ENCODE peak calls at places on chromosomes 11 and 22, in five cellular contexts. P is left lung, L is uterus, C is upper lobe of right lung, Z is body of pancreas. G is an unnamed sample.

GRCh38 chr11:73248526-73249185 is 23.5 kb upstream of the P2RY6 start:
- DNase-seq in L (no peak), C (no peak), P (peak; percentile 18), Z (no peak), G (no peak)

GRCh38 chr11:1392561-1392960 is 2.8 kb downstream of the BRSK2 start:
- DNase-seq in P (no peak), L (no peak), Z (no peak), C (no peak), G (no peak)

GRCh38 chr11:14141676-14142075 is 179.2 kb downstream of the SPON1 start:
- DNase-seq in P (no peak), C (no peak), Z (no peak), L (no peak), G (no peak)

GRCh38 chr11:116330439-116331185 is 442.2 kb downstream of the BUD13 start:
- DNase-seq in P (no peak), C (no peak), L (no peak), Z (no peak), G (no peak)

GRCh38 chr11:121249039-121249663 is 43.4 kb upstream of the SC5D start:
- DNase-seq in C (no peak), P (no peak), L (no peak), Z (no peak), G (no peak)

GRCh38 chr11:57566035-57566504 is 1.4 kb downstream of the UBE2L6 start:
- DNase-seq in C (no peak), P (no peak), L (peak; percentile 38), Z (no peak), G (no peak)

GRCh38 chr11:120244966-120245365 is 5.0 kb downstream of the POU2F3 start:
- DNase-seq in L (no peak), P (no peak), Z (no peak), C (no peak), G (no peak)

GRCh38 chr11:60927600-60927999 is 3.3 kb downstream of the TMEM132A start:
- DNase-seq in C (peak; percentile 59), Z (no peak), L (no peak), P (peak; percentile 17), G (no peak)

GRCh38 chr11:60970369-60970774 is 1.1 kb upstream of the CD6 start:
- DNase-seq in L (no peak), C (peak; percentile 86), P (peak; percentile 69), Z (peak; percentile 65), G (peak; percentile 50)

GRCh38 chr11:69377029-69377952 is 83.3 kb downstream of the MYEOV start:
- DNase-seq in C (no peak), Z (no peak), P (peak; percentile 26), L (no peak), G (peak; percentile 7)

GRCh38 chr11:12631651-12632050 is 42.6 kb upstream of the TEAD1 start:
- DNase-seq in Z (no peak), L (no peak), P (no peak), C (no peak), G (no peak)

GRCh38 chr11:120259988-120260565 is 20.1 kb downstream of the POU2F3 start:
- DNase-seq in Z (no peak), P (no peak), L (no peak), C (no peak), G (no peak)

GRCh38 chr11:118918128-118918685 is 7.5 kb downstream of the BCL9L start:
- DNase-seq in C (no peak), L (peak; percentile 87), Z (peak; percentile 82), P (peak; percentile 80), G (peak; percentile 19)

GRCh38 chr22:30877662-30878515 is 90.7 kb downstream of the MORC2 start:
- DNase-seq in L (no peak), Z (no peak), C (peak; percentile 46), P (no peak), G (no peak)

GRCh38 chr11:102831128-102831708 is 12.2 kb downstream of the MMP3 start:
- DNase-seq in L (no peak), C (peak; percentile 77), P (peak; percentile 46), Z (peak; percentile 34), G (no peak)

GRCh38 chr22:16783930-16784354 is 41.3 kb downstream of the XKR3 start:
- DNase-seq in L (no peak), C (no peak), Z (no peak), P (no peak), G (no peak)

GRCh38 chr11:3944198-3944597 is 88.7 kb downstream of the STIM1 start:
- DNase-seq in P (no peak), Z (no peak), C (no peak), L (peak; percentile 47), G (peak; percentile 21)

GRCh38 chr22:26751217-26751616 is 93.8 kb downstream of the MIAT start:
- DNase-seq in Z (no peak), P (no peak), L (peak; percentile 22), C (no peak), G (no peak)

GRCh38 chr11:16001899-16002426 is 354.4 kb downstream of the SOX6 start:
- DNase-seq in Z (peak; percentile 27), L (no peak), C (peak; percentile 48), P (peak; percentile 34), G (no peak)

GRCh38 chr22:20271114-20271994 is 3.2 kb upstream of the RTN4R start:
- DNase-seq in L (no peak), C (peak; percentile 80), P (peak; percentile 62), Z (peak; percentile 44), G (no peak)

GRCh38 chr11:94007906-94008305 is 13.2 kb upstream of the HEPHL1 start:
- DNase-seq in C (no peak), Z (no peak), P (no peak), L (no peak), G (no peak)

GRCh38 chr11:19777032-19777341 is 64.3 kb downstream of the NAV2 start:
- DNase-seq in L (no peak), C (peak; percentile 79), Z (peak; percentile 71), P (no peak), G (no peak)

GRCh38 chr22:41576877-41577276 is 12.8 kb downstream of the PMM1 start:
- DNase-seq in P (no peak), C (no peak), L (peak; percentile 54), Z (peak; percentile 47), G (peak; percentile 84)

GRCh38 chr22:19367763-19368367 is 63.7 kb downstream of the HIRA start:
- DNase-seq in C (no peak), P (no peak), Z (no peak), L (no peak), G (no peak)

GRCh38 chr11:21289686-21290085 is 620.3 kb downstream of the NELL1 start:
- DNase-seq in L (no peak), C (no peak), Z (no peak), P (no peak), G (no peak)

GRCh38 chr11:22879615-22880014 is 19.3 kb upstream of the CCDC179 start:
- DNase-seq in P (no peak), L (no peak), Z (no peak), C (no peak), G (no peak)

GRCh38 chr22:38067028-38067415 is 9.8 kb downstream of the PICK1 start:
- DNase-seq in P (no peak), Z (no peak), C (no peak), L (no peak), G (no peak)

DNA sequence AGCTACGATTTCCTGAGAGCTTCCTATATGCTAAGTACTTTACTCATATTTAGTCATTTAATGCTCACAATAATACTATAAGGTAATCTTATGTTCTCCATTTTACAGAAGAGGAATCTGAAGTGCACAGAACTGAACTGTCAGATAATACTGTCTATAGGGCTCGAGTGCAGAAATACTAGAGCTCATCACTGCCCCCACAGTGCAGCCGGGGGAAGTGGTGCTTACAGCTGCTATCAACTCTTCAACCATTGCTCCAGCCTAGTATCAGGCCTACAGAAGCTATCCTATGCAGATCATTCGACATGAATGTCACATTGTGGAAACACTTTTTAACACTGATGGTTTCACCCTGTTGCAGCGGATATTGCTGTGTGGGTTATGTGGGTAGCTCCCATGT is 929.9 kb downstream of the NTM start:
- DNase-seq in C (no peak), Z (no peak), P (no peak), L (no peak), G (no peak)
- TF ChIP-seq CTCF in C (no peak), Z (no peak), P (no peak), L (no peak), G (peak; percentile 13)

GRCh38 chr11:76794371-76795284 is 11.5 kb downstream of the TSKU start:
- DNase-seq in C (no peak), Z (no peak), L (no peak), P (no peak), G (no peak)
- H3K4me1 ChIP-seq in C (peaks cover 18% of the 10 kb centered on the region), Z (peaks cover 39% of the 10 kb centered on the region), L (no peaks in the 10 kb centered on the region), P (peaks cover 3% of the 10 kb centered on the region), G (peaks cover 7% of the 10 kb centered on the region)

GRCh38 chr11:34959770-34960169 is 43.4 kb downstream of the PDHX start:
- DNase-seq in P (no peak), L (no peak), C (no peak), Z (no peak), G (no peak)

GRCh38 chr11:34963351-34963750 is 46.9 kb downstream of the PDHX start:
- DNase-seq in L (no peak), C (no peak), P (no peak), Z (no peak), G (no peak)

GRCh38 chr11:34964610-34965331 is 48.4 kb downstream of the PDHX start:
- DNase-seq in C (no peak), L (no peak), Z (no peak), P (no peak), G (no peak)

GRCh38 chr11:34960277-34960676 is 43.9 kb downstream of the PDHX start:
- DNase-seq in L (peak; percentile 22), Z (no peak), C (no peak), P (no peak), G (peak; percentile 53)

GRCh38 chr11:34962034-34962433 is 45.6 kb downstream of the PDHX start:
- DNase-seq in L (no peak), C (no peak), P (no peak), Z (no peak), G (no peak)
- H3K36me3 ChIP-seq in L (no peaks in the 10 kb centered on the region), C (peaks cover 6% of the 10 kb centered on the region), P (no peaks in the 10 kb centered on the region), Z (no peaks in the 10 kb centered on the region), G (no peaks in the 10 kb centered on the region)

GRCh38 chr11:44101098-44101497 is 5.6 kb downstream of the EXT2 start:
- DNase-seq in Z (no peak), L (no peak), P (no peak), C (no peak), G (no peak)

GRCh38 chr11:44108260-44108659 is 12.8 kb downstream of the EXT2 start:
- DNase-seq in C (no peak), L (no peak), P (no peak), Z (no peak), G (no peak)

GRCh38 chr11:44110231-44110679 is 14.8 kb downstream of the EXT2 start:
- DNase-seq in L (peak; percentile 58), C (no peak), P (peak; percentile 47), Z (peak; percentile 49), G (peak; percentile 56)

DNA sequence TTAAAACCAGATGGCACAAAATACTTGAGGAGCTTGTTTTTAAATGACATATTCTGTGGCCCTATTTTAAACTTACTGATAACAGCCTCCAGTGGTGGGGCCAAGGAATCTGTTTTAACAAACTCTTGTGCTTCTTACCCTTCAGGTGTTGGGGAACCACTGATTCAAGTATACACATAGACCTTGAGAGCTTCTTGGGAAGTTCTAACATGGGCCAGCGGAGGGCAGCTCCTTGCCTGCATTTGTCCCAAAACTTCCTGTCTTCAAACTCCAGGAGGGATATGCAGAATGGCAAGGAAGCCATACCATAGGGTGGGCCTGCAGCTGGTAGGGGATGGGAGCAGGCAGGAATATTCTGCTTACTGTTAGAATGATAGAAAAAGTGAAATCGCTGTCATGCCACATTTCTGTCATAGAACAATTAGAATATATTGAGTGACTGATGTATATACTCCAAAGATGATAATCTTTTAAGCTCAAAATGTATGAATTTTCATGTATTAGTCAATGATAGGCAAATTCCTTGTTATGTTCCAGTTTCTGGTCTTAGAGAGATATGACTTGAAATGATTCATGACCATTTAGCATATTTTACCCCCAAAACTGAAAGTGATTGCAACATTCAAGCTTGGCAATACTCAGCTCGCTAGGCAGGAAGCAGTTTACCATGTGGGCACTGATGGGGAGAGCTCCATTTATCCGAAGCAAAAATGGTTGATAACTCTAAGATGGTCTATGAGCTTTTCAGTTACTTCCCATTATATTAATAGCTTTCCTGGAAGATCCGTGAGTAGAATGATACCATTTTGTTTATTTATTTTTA is 9.2 kb downstream of the EXT2 start:
- DNase-seq in L (no peak), C (no peak), Z (no peak), P (no peak), G (no peak)
- TF ChIP-seq CTCF in L (no peak), C (no peak), Z (no peak), P (no peak), G (peak; percentile 3)

G was measured in BE2C.